ENCODE peak calls at places on chromosomes 11 and 22, in six cellular contexts. M, J, D, L, Y and O are unnamed samples. For H3K9me3, the result is how much of the 10 kb centered on the place peaks cover.

GRCh38 chr11:111634981-111635705 is 32.9 kb downstream of the SIK2 start:
- DNase-seq in M (no peak), J (peak), D (no peak), L (no peak), Y (peak), O (peak)

GRCh38 chr11:36361901-36362391 is 65.9 kb downstream of the PRR5L start:
- DNase-seq in M (peak), J (peak), D (peak), L (no peak), Y (peak), O (peak)

GRCh38 chr11:73839123-73839457 is 37.6 kb downstream of the COA4 start:
- DNase-seq in M (no peak), J (peak), D (no peak), L (no peak), Y (no peak), O (no peak)

GRCh38 chr22:41560095-41560487 is 719 bp upstream of the CSDC2 start:
- DNase-seq in M (no peak), J (no peak), D (no peak), L (no peak), Y (no peak), O (no peak)

GRCh38 chr11:15716550-15716949 is 601.8 kb downstream of the INSC start:
- DNase-seq in M (no peak), J (peak), D (peak), L (no peak), Y (peak), O (peak)

GRCh38 chr22:49585695-49586243 is 241.9 kb downstream of the BRD1 start:
- DNase-seq in M (no peak), J (no peak), D (no peak), L (no peak), Y (no peak), O (no peak)

GRCh38 chr11:96706761-96707160 is 316.9 kb downstream of the JRKL start:
- DNase-seq in M (no peak), J (no peak), D (no peak), L (no peak), Y (no peak), O (peak)

GRCh38 chr11:131682373-131683015 is 312.1 kb downstream of the NTM start:
- DNase-seq in M (no peak), J (no peak), D (no peak), L (no peak), Y (no peak), O (no peak)

GRCh38 chr11:120597250-120597649 is 85.7 kb downstream of the GRIK4 start:
- DNase-seq in M (no peak), J (no peak), D (no peak), L (no peak), Y (no peak), O (no peak)

GRCh38 chr11:72129381-72129780 is 6.1 kb upstream of the FOLR3 start:
- DNase-seq in M (no peak), J (no peak), D (no peak), L (no peak), Y (no peak), O (no peak)
- H3K9me3 ChIP-seq in M (under half), J (under half), D (under half), L (under half), Y (under half), O (under half)

GRCh38 chr11:90222459-90223247 is at the start of gene CHORDC1:
- DNase-seq in M (peak), J (peak), D (peak), L (peak), Y (peak), O (peak)

GRCh38 chr11:90219438-90219837 is 3.4 kb downstream of the CHORDC1 start:
- DNase-seq in M (no peak), J (no peak), D (no peak), L (no peak), Y (no peak), O (no peak)

GRCh38 chr11:90220391-90220790 is 2.5 kb downstream of the CHORDC1 start:
- DNase-seq in M (no peak), J (peak), D (peak), L (no peak), Y (peak), O (peak)

GRCh38 chr11:90223248-90223585 is 368 bp upstream of the CHORDC1 start:
- DNase-seq in M (no peak), J (no peak), D (no peak), L (no peak), Y (no peak), O (no peak)

DNA sequence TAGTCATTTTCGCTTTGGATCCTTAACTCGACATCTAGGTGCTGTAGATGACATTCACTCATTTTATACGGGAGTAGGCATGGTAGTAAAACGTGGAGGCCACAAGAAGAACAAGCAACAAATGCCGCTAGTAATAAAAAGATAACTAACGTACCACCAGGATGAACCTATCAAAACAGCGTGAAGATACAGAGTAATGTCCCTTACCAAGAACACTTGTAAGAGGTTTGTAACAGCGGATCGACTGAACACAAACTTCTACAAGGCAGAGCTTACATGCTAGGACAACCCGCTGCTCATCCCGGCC is 744 bp downstream of the CHORDC1 start:
- DNase-seq in M (no peak), J (no peak), D (no peak), L (no peak), Y (no peak), O (no peak)
- H3K9ac ChIP-seq in M (peak), J (peak), D (peak), L (peak), Y (peak), O (peak)

GRCh38 chr11:114622858-114623257 is 27.3 kb upstream of the NXPE4 start:
- DNase-seq in M (no peak), J (no peak), D (no peak), L (no peak), Y (no peak), O (no peak)
- H3K9me3 ChIP-seq in M (half or more), J (under half), D (under half), L (half or more), Y (under half), O (under half)

DNA sequence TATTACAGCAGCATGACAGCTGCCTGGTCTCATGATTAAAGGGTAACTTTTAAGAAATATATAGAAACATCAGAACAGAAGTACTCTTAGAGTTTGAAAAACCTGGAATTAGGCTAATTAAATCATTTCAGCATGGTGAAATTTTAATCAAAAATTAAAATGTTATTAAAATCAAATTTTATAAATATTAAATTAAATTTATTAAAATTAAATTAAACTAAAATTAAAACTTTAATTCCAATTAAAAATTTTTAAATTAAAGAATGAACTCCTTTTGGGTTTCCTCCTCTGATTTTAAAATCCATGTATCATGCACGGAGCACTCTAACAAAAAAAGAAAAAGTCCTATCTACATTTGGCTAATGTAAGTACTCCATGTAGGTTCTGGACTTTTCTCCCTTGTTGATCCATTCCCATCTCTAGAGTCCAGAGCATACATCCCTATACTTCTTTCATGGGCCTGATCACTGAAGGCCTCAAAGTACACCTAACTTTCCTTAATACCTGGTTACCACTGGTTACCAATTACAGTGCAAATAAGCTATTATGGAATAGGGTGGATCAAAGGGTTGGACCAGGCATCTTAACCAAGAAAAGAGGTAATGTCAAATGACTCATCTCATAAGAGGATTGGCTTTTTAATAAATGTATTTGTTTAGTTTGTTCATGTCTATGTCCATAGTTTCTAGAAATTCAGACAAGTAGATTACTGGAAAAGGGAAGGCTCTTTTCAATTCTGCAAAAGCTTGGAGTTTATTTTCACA is 48.4 kb upstream of the MUC15 start:
- DNase-seq in M (no peak), J (no peak), D (no peak), L (no peak), Y (peak), O (no peak)
- H3K9ac ChIP-seq in M (no peak), J (no peak), D (no peak), L (no peak), Y (no peak), O (no peak)

GRCh38 chr22:17980013-17980510 is 44.3 kb downstream of the MICAL3 start:
- DNase-seq in M (no peak), J (no peak), D (no peak), L (no peak), Y (no peak), O (no peak)
- H3K9me3 ChIP-seq in M (under half), J (under half), D (under half), L (under half), Y (under half), O (under half)